ENCODE peak calls at places on chromosomes 11 and 22, in ten cellular contexts. X is H1, M is A549, Y is K562, C is transverse colon, V is ovary, N is suprapubic skin, K is tibial nerve, G is GM12878, D is sigmoid colon. Q is an unnamed sample.

GRCh38 chr11:78630561-78631303 is 56.1 kb upstream of the NARS2 start:
- DNase-seq in K (no peak), X (no peak), M (no peak), C (no peak), D (no peak), Y (no peak), G (no peak), V (no peak), N (no peak), Q (no peak)

GRCh38 chr11:3195251-3196160 is 23.1 kb downstream of the MRGPRG start:
- DNase-seq in M (no peak), X (no peak), C (peak), N (no peak), Y (peak), G (no peak), D (peak), V (no peak), K (no peak), Q (no peak)

GRCh38 chr22:39612811-39613548 is 42.4 kb downstream of the CACNA1I start:
- DNase-seq in D (no peak), Y (no peak), C (no peak), K (no peak), X (no peak), G (no peak), M (no peak), N (no peak), V (no peak), Q (no peak)

GRCh38 chr11:65436412-65437032 is 13.9 kb downstream of the NEAT1 start:
- DNase-seq in Y (no peak), C (peak), D (peak), V (peak), G (no peak), X (no peak), N (peak), K (no peak), M (no peak), Q (peak)

GRCh38 chr11:34644669-34645406 is 23.9 kb downstream of the EHF start:
- DNase-seq in N (no peak), Y (no peak), M (peak), X (no peak), G (no peak), D (no peak), C (no peak), K (no peak), V (no peak), Q (no peak)

GRCh38 chr11:65211293-65212105 is 29.8 kb downstream of the CAPN1 start:
- DNase-seq in M (no peak), G (no peak), X (no peak), C (no peak), Y (no peak), V (no peak), N (no peak), D (peak), K (no peak), Q (no peak)

GRCh38 chr11:128349650-128350296 is 237.6 kb downstream of the ETS1 start:
- DNase-seq in K (no peak), D (no peak), N (no peak), G (no peak), C (no peak), M (no peak), Y (no peak), X (no peak), V (no peak), Q (no peak)

GRCh38 chr11:112776834-112777793 is 184.1 kb upstream of the NCAM1 start:
- DNase-seq in N (no peak), D (no peak), C (no peak), Y (no peak), V (no peak), X (no peak), G (no peak), M (no peak), K (no peak), Q (no peak)

GRCh38 chr11:24406980-24407379 is 89.9 kb upstream of the LUZP2 start:
- DNase-seq in X (no peak), N (no peak), G (no peak), D (no peak), C (no peak), M (no peak), V (no peak), K (no peak), Y (no peak), Q (no peak)

GRCh38 chr22:23404689-23405365 is 175.3 kb downstream of the IGLL1 start:
- DNase-seq in N (peak), G (no peak), C (no peak), D (peak), K (no peak), Y (no peak), X (no peak), M (no peak), V (peak), Q (peak)

GRCh38 chr11:78460468-78460867 is 42.8 kb upstream of the GAB2 start:
- DNase-seq in C (no peak), V (no peak), D (no peak), G (no peak), K (no peak), X (no peak), Y (no peak), M (no peak), N (no peak), Q (no peak)

GRCh38 chr11:109993786-109994185 is 99.4 kb upstream of the ZC3H12C start:
- DNase-seq in K (no peak), N (no peak), G (no peak), C (no peak), V (no peak), M (no peak), X (no peak), D (no peak), Y (no peak), Q (no peak)

GRCh38 chr11:105027671-105028070 is 4.7 kb upstream of the CASP5 start:
- DNase-seq in C (no peak), Y (no peak), X (no peak), V (no peak), G (no peak), K (no peak), M (no peak), N (no peak), D (no peak), Q (no peak)

GRCh38 chr11:114163830-114164401 is 104.4 kb downstream of the ZBTB16 start:
- DNase-seq in G (no peak), N (no peak), K (peak), D (peak), X (no peak), M (no peak), V (no peak), C (peak), Y (no peak), Q (no peak)

GRCh38 chr11:213111-213510 is 5.6 kb downstream of the RIC8A start:
- DNase-seq in C (no peak), X (no peak), G (no peak), N (no peak), Y (no peak), K (no peak), D (peak), M (no peak), V (no peak), Q (peak)

GRCh38 chr22:28075260-28075981 is 156.4 kb upstream of the PITPNB start:
- DNase-seq in C (peak), N (no peak), G (no peak), D (peak), X (no peak), Y (no peak), K (peak), V (no peak), M (peak), Q (peak)

GRCh38 chr11:47508595-47509555 is 44.1 kb downstream of the CELF1 start:
- DNase-seq in Y (no peak), X (no peak), D (no peak), G (no peak), N (no peak), M (no peak), K (no peak), V (no peak), C (peak), Q (peak)

GRCh38 chr11:9868641-9869040 is 204.8 kb downstream of the SWAP70 start:
- DNase-seq in K (no peak), Y (no peak), G (no peak), N (no peak), M (no peak), V (no peak), D (no peak), C (no peak), X (no peak), Q (no peak)

GRCh38 chr11:3199537-3200295 is 18.9 kb downstream of the MRGPRG start:
- DNase-seq in D (no peak), M (no peak), X (no peak), G (no peak), K (no peak), N (peak), Y (no peak), C (no peak), V (peak), Q (no peak)

GRCh38 chr22:46800102-46800857 is 37.8 kb downstream of the TBC1D22A start:
- DNase-seq in X (no peak), Y (no peak), G (no peak), K (no peak), C (no peak), D (peak), N (peak), V (no peak), M (no peak), Q (no peak)

DNA sequence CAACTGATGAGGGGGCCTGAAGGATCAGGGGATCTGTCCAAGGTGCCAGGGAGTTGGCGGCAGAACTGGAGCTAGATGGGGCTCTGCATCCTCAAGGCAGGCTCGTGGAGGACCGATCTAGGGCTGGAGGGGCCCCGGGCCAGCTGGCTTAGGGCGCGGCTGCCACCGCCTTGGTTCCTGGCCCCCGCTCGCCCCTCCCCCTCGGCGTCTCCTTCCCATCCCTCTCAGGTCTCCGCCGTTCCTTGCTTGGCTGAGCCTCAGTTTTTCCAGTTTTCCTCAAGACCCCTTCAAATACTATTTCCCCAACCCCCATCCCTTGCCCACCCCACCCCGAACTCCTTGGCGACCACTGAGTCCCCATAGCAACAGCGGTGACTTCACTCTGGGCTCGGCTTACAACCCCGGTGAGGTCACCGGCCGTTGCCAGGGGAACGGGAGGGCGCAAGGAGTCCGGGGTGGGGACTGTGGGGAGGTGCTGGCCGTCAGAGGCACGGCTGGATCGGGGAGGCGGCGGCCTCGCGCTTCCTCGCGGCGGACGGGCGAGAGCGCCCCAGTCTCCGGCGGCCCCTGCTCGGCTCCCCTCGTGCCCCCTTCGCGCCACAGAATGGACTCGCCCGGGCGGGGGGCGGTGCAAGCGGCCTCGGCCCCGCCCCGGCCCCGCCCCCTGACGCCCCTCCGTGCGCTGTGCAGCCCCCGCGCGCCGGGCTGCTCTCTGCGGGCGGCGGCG is 7.5 kb downstream of the FREY1 start:
- DNase-seq in C (peak), D (peak), V (peak), Y (peak), M (peak), G (no peak), N (peak), X (peak), K (peak), Q (peak)
- H3K4me3 ChIP-seq in C (peak), D (peak), V (peak), Y (peak), M (peak), G (no peak), N (peak), X (peak), K (peak), Q (peak)

GRCh38 chr22:48781391-48781790 is 1046.3 kb downstream of the BRD1 start:
- DNase-seq in N (no peak), K (no peak), Y (no peak), G (no peak), M (no peak), V (no peak), X (no peak), C (no peak), D (peak), Q (no peak)

GRCh38 chr22:48782326-48782725 is 1045.3 kb downstream of the BRD1 start:
- DNase-seq in C (no peak), V (no peak), K (no peak), M (no peak), D (no peak), Y (no peak), G (no peak), X (no peak), N (no peak), Q (no peak)

GRCh38 chr22:48781868-48782267 is 1045.8 kb downstream of the BRD1 start:
- DNase-seq in G (no peak), V (no peak), M (no peak), X (no peak), K (no peak), C (no peak), D (peak), Y (no peak), N (no peak), Q (no peak)

GRCh38 chr22:48783821-48784266 is 1043.8 kb downstream of the BRD1 start:
- DNase-seq in M (no peak), K (no peak), X (no peak), G (no peak), D (peak), C (no peak), Y (no peak), V (no peak), N (no peak), Q (no peak)

DNA sequence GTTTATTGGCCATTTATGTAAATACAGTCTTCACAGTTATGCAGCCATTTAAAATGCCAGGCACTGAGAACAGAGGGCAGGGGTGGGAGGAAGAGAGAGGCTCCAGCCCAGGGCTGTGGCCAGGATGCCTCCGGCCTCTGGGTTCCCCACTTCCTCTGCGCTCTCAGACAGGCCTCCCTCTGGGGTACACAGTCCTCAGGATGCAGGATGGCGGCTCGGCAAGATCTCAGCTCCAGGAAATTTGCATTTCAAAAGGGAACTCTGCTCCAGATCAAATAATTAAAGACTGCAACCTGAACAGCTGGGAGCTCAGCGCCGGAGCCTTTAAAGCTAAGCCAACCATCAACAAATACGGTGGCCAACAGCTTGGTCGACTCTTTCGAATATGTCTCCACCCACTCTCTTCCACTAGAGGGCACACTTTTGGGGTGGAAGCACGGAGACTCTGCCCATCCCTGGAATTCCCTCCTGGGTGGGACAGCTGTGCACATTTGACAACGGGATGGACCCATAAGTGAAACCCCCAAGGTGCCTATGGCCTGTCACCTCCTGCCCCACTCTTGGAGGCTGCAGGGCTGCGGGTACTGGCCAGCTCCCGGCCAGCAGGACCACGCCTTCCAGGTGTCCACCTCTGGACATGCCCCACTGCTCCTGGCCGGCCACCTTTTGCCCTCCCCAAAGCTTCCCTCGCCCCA is 1044.7 kb downstream of the BRD1 start:
- DNase-seq in K (no peak), D (peak), V (no peak), C (no peak), N (no peak), X (no peak), G (no peak), M (no peak), Y (peak), Q (no peak)
- TF ChIP-seq EP300 in K (no peak), D (no peak), V (no peak), C (no peak), N (no peak), X (no peak), G (no peak), M (no peak), Y (no peak), Q (no peak)

DNA sequence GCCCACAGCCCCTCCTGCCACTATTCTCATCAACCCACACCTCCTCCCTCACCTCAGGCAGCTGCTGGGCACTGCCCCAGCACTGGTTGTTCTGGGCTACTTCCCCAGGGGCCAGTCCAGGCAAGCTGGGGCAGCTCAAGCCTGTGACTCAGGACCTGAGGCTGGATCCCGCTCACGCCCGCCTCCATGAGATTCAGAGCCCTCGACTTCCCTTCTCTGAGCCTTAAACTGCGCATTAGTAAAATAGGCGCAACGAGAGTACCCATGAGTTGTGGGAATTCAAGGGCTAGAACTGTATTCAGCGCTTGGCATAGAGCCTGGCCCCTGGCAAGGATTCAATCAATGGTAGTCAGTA is 833 bp upstream of the CD82 start:
- DNase-seq in C (peak), V (no peak), Y (no peak), G (no peak), D (peak), X (no peak), M (no peak), K (peak), N (peak), Q (peak)
- H3K4me3 ChIP-seq in C (peak), V (peak), Y (peak), G (peak), D (peak), X (peak), M (peak), K (peak), N (peak), Q (peak)

GRCh38 chr22:20844055-20845037 is 14.3 kb downstream of the PI4KA start:
- DNase-seq in D (no peak), M (no peak), K (no peak), Y (peak), N (no peak), X (no peak), C (no peak), V (no peak), G (no peak), Q (no peak)
- TF ChIP-seq EP300 in D (no peak), M (no peak), K (no peak), Y (peak), N (no peak), X (no peak), C (no peak), V (no peak), G (no peak), Q (no peak)

GRCh38 chr11:74465291-74465708 is 2.0 kb downstream of the KCNE3 start:
- DNase-seq in M (peak), V (no peak), G (no peak), N (no peak), C (peak), D (no peak), Y (no peak), K (no peak), X (no peak), Q (peak)
- H3K4me3 ChIP-seq in M (no peak), V (no peak), G (no peak), N (no peak), C (no peak), D (no peak), Y (no peak), K (no peak), X (no peak), Q (no peak)

GRCh38 chr11:68439355-68440065 is 21.0 kb upstream of the PPP6R3 start:
- DNase-seq in C (no peak), G (no peak), X (no peak), Y (peak), K (no peak), M (no peak), N (no peak), V (peak), D (peak), Q (no peak)

GRCh38 chr11:68440254-68440653 is 20.3 kb upstream of the PPP6R3 start:
- DNase-seq in G (no peak), M (no peak), K (no peak), Y (no peak), C (no peak), V (peak), D (no peak), X (no peak), N (no peak), Q (no peak)

GRCh38 chr11:68438658-68439259 is 21.8 kb upstream of the PPP6R3 start:
- DNase-seq in G (no peak), M (no peak), K (no peak), C (no peak), V (no peak), N (no peak), D (no peak), Y (no peak), X (no peak), Q (no peak)

GRCh38 chr11:68444566-68444965 is 16.0 kb upstream of the PPP6R3 start:
- DNase-seq in Y (no peak), C (no peak), K (no peak), N (no peak), D (peak), M (no peak), V (no peak), G (no peak), X (no peak), Q (no peak)

GRCh38 chr11:68441466-68442230 is 18.9 kb upstream of the PPP6R3 start:
- DNase-seq in K (no peak), M (no peak), C (no peak), G (no peak), V (no peak), Y (no peak), D (no peak), N (no peak), X (no peak), Q (no peak)
- TF ChIP-seq EP300 in K (no peak), M (no peak), C (no peak), G (no peak), V (no peak), Y (no peak), D (no peak), N (no peak), X (no peak), Q (no peak)

DNA sequence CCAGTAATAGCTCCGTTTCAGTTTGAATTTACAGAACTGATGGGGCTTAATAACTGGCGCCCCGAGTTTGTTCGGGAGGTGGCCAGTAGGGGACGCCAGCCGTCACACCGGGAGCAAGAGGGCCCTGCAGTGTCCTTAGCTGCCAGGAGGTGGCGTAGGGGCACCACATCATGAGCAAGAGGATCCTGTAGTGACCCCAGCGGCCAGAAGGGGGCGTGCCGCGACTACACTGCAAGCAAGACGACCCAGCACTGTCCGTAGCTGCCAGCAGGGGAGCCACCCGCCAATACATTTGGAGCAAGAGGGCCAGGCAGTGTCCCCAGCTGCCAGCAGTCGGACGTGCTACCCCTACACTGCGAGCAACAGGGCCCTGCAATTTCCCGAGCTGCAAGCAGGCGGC is 663.7 kb upstream of the B3GAT1 start:
- DNase-seq in Y (peak), V (peak), N (peak), C (peak), M (peak), X (peak), D (no peak), K (peak), G (no peak), Q (peak)
- H3K4me3 ChIP-seq in Y (no peak), V (no peak), N (no peak), C (no peak), M (no peak), X (no peak), D (no peak), K (no peak), G (no peak), Q (no peak)

GRCh38 chr22:37520754-37521153 is 1.5 kb upstream of the CARD10 start:
- DNase-seq in C (no peak), V (no peak), G (no peak), K (no peak), Y (peak), D (no peak), X (no peak), N (no peak), M (no peak), Q (no peak)

GRCh38 chr22:37517826-37518450 is 1.3 kb downstream of the CARD10 start:
- DNase-seq in N (no peak), D (no peak), X (no peak), V (no peak), C (no peak), Y (no peak), K (no peak), G (no peak), M (no peak), Q (no peak)

GRCh38 chr22:37516456-37516855 is 2.8 kb downstream of the CARD10 start:
- DNase-seq in Y (no peak), V (no peak), X (no peak), C (no peak), K (no peak), M (no peak), N (no peak), G (no peak), D (no peak), Q (no peak)

GRCh38 chr22:37519268-37520195 is at the start of gene CARD10:
- DNase-seq in D (no peak), N (no peak), K (no peak), X (no peak), C (peak), M (no peak), Y (peak), V (no peak), G (no peak), Q (peak)

GRCh38 chr22:37518509-37519267 is 527 bp downstream of the CARD10 start:
- DNase-seq in V (no peak), C (no peak), D (no peak), K (no peak), M (no peak), X (no peak), N (no peak), Y (no peak), G (no peak), Q (no peak)
- TF ChIP-seq EP300 in V (no peak), C (no peak), D (no peak), K (no peak), M (no peak), X (no peak), N (no peak), Y (no peak), G (no peak), Q (no peak)

GRCh38 chr11:95231881-95232605 is 1.0 kb upstream of the SESN3 start:
- DNase-seq in K (peak), G (no peak), Y (no peak), X (no peak), V (peak), M (no peak), N (peak), C (peak), D (peak), Q (peak)
- H3K4me3 ChIP-seq in K (peak), G (peak), Y (peak), X (peak), V (peak), M (peak), N (peak), C (peak), D (peak), Q (peak)

Q was measured in stomach.